ENCODE peak calls at places on chromosomes 13 and 19, in nine cellular contexts. P is heart right ventricle, F is body of pancreas, H is adrenal gland, C is stomach, I is choroid plexus epithelial cell, S is GM23338, V is tibial artery, E is GM23248. T is an unnamed sample.

GRCh38 chr13:75231235-75231634 is 250.7 kb downstream of the TBC1D4 start:
- DNase-seq in P (no peak), F (no peak), H (no peak), C (no peak), I (no peak), S (no peak), V (no peak), E (no peak), T (no peak)

GRCh38 chr19:652467-653389 is 10.3 kb downstream of the RNF126 start:
- DNase-seq in P (no peak), F (no peak), H (no peak), C (no peak), I (no peak), S (no peak), V (no peak), E (no peak), T (no peak)

GRCh38 chr19:29323972-29324680 is 111.2 kb upstream of the UQCRFS1 start:
- DNase-seq in P (no peak), F (no peak), H (peak), C (no peak), I (no peak), S (no peak), V (no peak), E (no peak), T (no peak)

GRCh38 chr13:30830638-30830965 is 75.5 kb upstream of the MEDAG start:
- DNase-seq in P (no peak), F (no peak), H (no peak), C (no peak), I (no peak), S (no peak), V (no peak), E (peak), T (no peak)

GRCh38 chr13:102657630-102658029 is 37.2 kb downstream of the METTL21C start:
- DNase-seq in P (no peak), F (no peak), H (no peak), C (no peak), I (peak), S (no peak), V (no peak), E (peak), T (no peak)

GRCh38 chr13:69857188-69857821 is 250.3 kb upstream of the ATXN8OS start:
- DNase-seq in P (no peak), F (no peak), H (no peak), C (no peak), I (peak), S (peak), V (no peak), E (peak), T (peak)

GRCh38 chr19:12090807-12091206 is 26.3 kb downstream of the ZNF844 start:
- DNase-seq in P (peak), F (peak), H (peak), C (peak), I (peak), S (peak), V (peak), E (peak), T (peak)

GRCh38 chr19:34975056-34975455 is 11.0 kb upstream of the ZNF792 start:
- DNase-seq in P (no peak), F (no peak), H (no peak), C (no peak), I (no peak), S (no peak), V (no peak), E (no peak), T (no peak)

GRCh38 chr19:45499196-45500180 is 1.2 kb downstream of the PPM1N start:
- DNase-seq in P (peak), F (peak), H (no peak), C (no peak), I (peak), S (peak), V (peak), E (peak), T (peak)

GRCh38 chr19:48341006-48341405 is 15.7 kb downstream of the EMP3 start:
- DNase-seq in P (no peak), F (no peak), H (peak), C (no peak), I (peak), S (no peak), V (no peak), E (peak), T (no peak)

GRCh38 chr13:99265823-99266426 is 7.7 kb upstream of the GPR18 start:
- DNase-seq in P (no peak), F (no peak), H (no peak), C (no peak), I (peak), S (peak), V (no peak), E (peak), T (peak)

GRCh38 chr13:99895428-99895998 is 76.1 kb downstream of the ZIC5 start:
- DNase-seq in P (no peak), F (no peak), H (no peak), C (no peak), I (no peak), S (peak), V (no peak), E (peak), T (no peak)

GRCh38 chr13:110405597-110406450 is 98.7 kb downstream of the COL4A2 start:
- DNase-seq in P (no peak), F (no peak), H (peak), C (no peak), I (peak), S (no peak), V (no peak), E (peak), T (peak)

GRCh38 chr19:49629659-49630058 is 10.3 kb downstream of the RRAS start:
- DNase-seq in P (no peak), F (no peak), H (no peak), C (no peak), I (no peak), S (no peak), V (no peak), E (no peak), T (no peak)

GRCh38 chr19:33660426-33661160 is 38.8 kb downstream of the CHST8 start:
- DNase-seq in P (no peak), F (no peak), H (peak), C (no peak), I (no peak), S (peak), V (no peak), E (no peak), T (no peak)

GRCh38 chr19:30757836-30758617 is 385.8 kb downstream of the ZNF536 start:
- DNase-seq in P (no peak), F (no peak), H (no peak), C (no peak), I (no peak), S (no peak), V (no peak), E (no peak), T (no peak)

GRCh38 chr13:28494861-28495585 is at the start of gene FLT1:
- DNase-seq in P (peak), F (no peak), H (peak), C (peak), I (no peak), S (peak), V (no peak), E (peak), T (peak)

GRCh38 chr13:109521719-109522118 is 264.7 kb downstream of the IRS2 start:
- DNase-seq in P (no peak), F (no peak), H (no peak), C (no peak), I (no peak), S (no peak), V (no peak), E (no peak), T (no peak)

GRCh38 chr19:17436874-17437267 is 11.6 kb downstream of the TMEM221 start:
- DNase-seq in P (no peak), F (no peak), H (no peak), C (no peak), I (no peak), S (peak), V (no peak), E (no peak), T (no peak)

GRCh38 chr19:49677232-49677881 is at the start of gene PRMT1:
- DNase-seq in P (peak), F (no peak), H (no peak), C (no peak), I (peak), S (peak), V (no peak), E (peak), T (peak)

GRCh38 chr13:32905063-32905863 is 111.0 kb upstream of the KL start:
- DNase-seq in P (no peak), F (no peak), H (no peak), C (no peak), I (peak), S (peak), V (no peak), E (peak), T (no peak)

GRCh38 chr19:6059396-6059947 is 50.8 kb downstream of the RFX2 start:
- DNase-seq in P (no peak), F (no peak), H (peak), C (no peak), I (no peak), S (no peak), V (no peak), E (no peak), T (no peak)

GRCh38 chr13:66365101-66365500 is 865.0 kb downstream of the PCDH9 start:
- DNase-seq in P (no peak), F (no peak), H (no peak), C (no peak), I (no peak), S (no peak), V (no peak), E (no peak), T (no peak)

GRCh38 chr13:66663206-66663605 is 566.9 kb downstream of the PCDH9 start:
- DNase-seq in P (no peak), F (no peak), H (no peak), C (no peak), I (no peak), S (no peak), V (no peak), E (no peak), T (no peak)

GRCh38 chr19:41299755-41300089 is 10.2 kb upstream of the CCDC97 start:
- DNase-seq in P (peak), F (peak), H (peak), C (peak), I (peak), S (no peak), V (peak), E (peak), T (peak)

GRCh38 chr13:32823597-32823996 is 192.6 kb upstream of the KL start:
- DNase-seq in P (no peak), F (no peak), H (no peak), C (no peak), I (no peak), S (no peak), V (no peak), E (no peak), T (no peak)

GRCh38 chr19:21463449-21464105 is 41.8 kb upstream of the ZNF429 start:
- DNase-seq in P (peak), F (peak), H (peak), C (peak), I (peak), S (peak), V (no peak), E (no peak), T (no peak)

GRCh38 chr13:45932611-45933182 is 81.1 kb upstream of the SIAH3 start:
- DNase-seq in P (no peak), F (peak), H (no peak), C (no peak), I (no peak), S (no peak), V (no peak), E (no peak), T (no peak)

GRCh38 chr19:50357178-50358100 is 8.0 kb downstream of the NAPSA start:
- DNase-seq in P (peak), F (peak), H (peak), C (peak), I (peak), S (peak), V (peak), E (peak), T (peak)

GRCh38 chr13:109666656-109667448 is 119.5 kb downstream of the IRS2 start:
- DNase-seq in P (no peak), F (no peak), H (no peak), C (peak), I (peak), S (no peak), V (no peak), E (peak), T (peak)

GRCh38 chr13:53112522-53112921 is 83.9 kb downstream of the OLFM4 start:
- DNase-seq in P (no peak), F (no peak), H (no peak), C (no peak), I (no peak), S (no peak), V (no peak), E (no peak), T (no peak)

GRCh38 chr13:19781526-19781925 is 1.2 kb downstream of the PSPC1 start:
- DNase-seq in P (no peak), F (no peak), H (no peak), C (no peak), I (peak), S (no peak), V (no peak), E (peak), T (no peak)

GRCh38 chr13:71218960-71219359 is 648.0 kb downstream of the DACH1 start:
- DNase-seq in P (no peak), F (no peak), H (no peak), C (no peak), I (peak), S (peak), V (no peak), E (no peak), T (no peak)

GRCh38 chr13:92739306-92739818 is 487.2 kb upstream of the GPC6 start:
- DNase-seq in P (no peak), F (no peak), H (no peak), C (no peak), I (peak), S (no peak), V (no peak), E (no peak), T (no peak)

GRCh38 chr13:87129602-87130300 is 541.4 kb upstream of the SLITRK5 start:
- DNase-seq in P (no peak), F (no peak), H (no peak), C (no peak), I (peak), S (no peak), V (no peak), E (peak), T (no peak)

GRCh38 chr19:3132971-3133792 is 2.7 kb upstream of the GNA15 start:
- DNase-seq in P (peak), F (peak), H (peak), C (no peak), I (peak), S (no peak), V (peak), E (peak), T (no peak)

GRCh38 chr13:100451923-100452322 is 136.7 kb downstream of the GGACT start:
- DNase-seq in P (no peak), F (no peak), H (no peak), C (no peak), I (no peak), S (no peak), V (no peak), E (no peak), T (no peak)

GRCh38 chr19:41695745-41696144 is 7.7 kb upstream of the CEACAM7 start:
- DNase-seq in P (no peak), F (no peak), H (no peak), C (no peak), I (no peak), S (no peak), V (no peak), E (no peak), T (no peak)

GRCh38 chr19:55368701-55369563 is 1.3 kb downstream of the IL11 start:
- DNase-seq in P (no peak), F (no peak), H (no peak), C (no peak), I (no peak), S (peak), V (no peak), E (peak), T (peak)
- H3K4me3 ChIP-seq in P (no peak), F (no peak), H (no peak), C (peak), I (peak), S (peak), V (no peak), E (peak), T (no peak)

DNA sequence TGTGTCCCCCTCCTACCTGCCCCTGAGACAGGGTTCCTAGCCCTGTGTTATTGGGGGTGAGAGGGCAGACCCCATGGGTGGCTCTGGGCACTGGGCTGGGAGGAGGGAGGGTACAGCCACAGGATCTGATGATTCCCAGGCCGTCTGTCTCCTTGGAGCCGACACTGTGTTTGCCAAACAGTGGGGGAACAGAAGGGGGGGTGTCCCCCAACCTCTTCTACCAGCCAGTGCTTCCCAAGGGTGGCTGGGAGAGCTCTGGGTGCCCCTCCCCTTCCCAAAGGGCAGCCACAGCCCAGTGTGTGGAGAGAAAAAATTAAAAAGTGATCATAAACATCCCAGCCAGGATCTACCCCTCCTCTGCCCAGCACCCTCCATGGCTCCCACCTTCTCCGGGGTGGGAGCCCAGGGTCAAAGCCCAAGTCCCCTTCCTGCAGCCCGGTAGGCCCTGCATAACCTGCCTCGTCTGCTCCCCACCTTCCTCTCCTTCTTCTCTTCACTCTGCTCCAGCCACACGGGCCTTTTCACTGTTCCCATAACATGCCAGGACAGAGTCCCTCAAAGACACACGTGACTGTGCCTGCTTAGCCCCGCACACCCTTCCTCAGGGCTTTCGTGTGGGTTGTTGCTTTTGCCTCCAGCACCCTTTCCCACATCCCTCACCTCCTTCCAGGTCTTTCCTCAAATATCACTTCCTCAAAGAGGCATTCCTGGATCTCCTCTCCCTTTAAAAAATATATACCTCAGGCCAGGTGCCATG is 1.4 kb upstream of the PLIN4 start:
- DNase-seq in P (peak), F (no peak), H (no peak), C (no peak), I (no peak), S (no peak), V (no peak), E (peak), T (no peak)
- H3K4me3 ChIP-seq in P (no peak), F (no peak), H (no peak), C (no peak), I (no peak), S (no peak), V (no peak), E (no peak), T (no peak)

DNA sequence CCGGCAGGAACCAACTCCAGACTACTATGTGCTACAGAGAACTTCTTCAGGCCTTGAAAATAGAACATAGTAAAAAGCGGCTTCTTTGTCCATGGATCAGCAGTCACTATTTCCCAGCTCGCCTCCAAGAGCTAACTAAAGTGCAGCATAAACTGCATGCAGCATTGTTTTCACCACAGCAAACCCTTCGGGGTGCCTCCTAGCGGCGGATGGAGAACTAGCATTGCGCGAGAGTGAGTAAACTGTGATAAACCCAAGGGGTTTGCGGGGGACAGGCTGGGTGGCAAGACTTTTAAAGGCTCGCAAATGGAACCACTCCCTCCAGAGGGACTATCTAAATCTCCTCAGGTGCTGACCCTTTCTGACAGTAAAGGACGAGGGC is 21.6 kb upstream of the SGCG start:
- DNase-seq in P (peak), F (no peak), H (no peak), C (no peak), I (peak), S (peak), V (peak), E (peak), T (peak)
- H3K4me3 ChIP-seq in P (peak), F (no peak), H (no peak), C (peak), I (no peak), S (peak), V (peak), E (peak), T (peak)

DNA sequence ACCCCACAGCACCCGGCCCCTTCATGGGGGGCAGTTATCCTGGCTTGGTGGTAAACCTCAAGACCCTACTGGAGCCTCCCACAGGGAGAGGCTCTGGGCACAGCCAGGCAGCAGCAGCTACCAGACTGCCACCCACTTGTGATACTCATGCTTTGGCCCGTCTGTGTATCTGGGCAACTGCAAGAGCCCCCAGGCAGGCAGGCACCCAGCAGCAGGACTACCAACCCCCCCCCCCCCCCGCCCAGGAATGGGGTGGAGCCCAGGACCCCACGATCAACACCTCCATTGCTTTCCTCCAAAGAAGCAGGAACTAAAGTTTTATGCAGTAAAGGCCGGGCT is 896 bp upstream of the LYL1 start:
- DNase-seq in P (no peak), F (no peak), H (no peak), C (no peak), I (no peak), S (no peak), V (no peak), E (no peak), T (no peak)
- H3K4me3 ChIP-seq in P (no peak), F (no peak), H (no peak), C (no peak), I (no peak), S (peak), V (no peak), E (no peak), T (no peak)

GRCh38 chr13:40592035-40592434 is 74.4 kb downstream of the FOXO1 start:
- DNase-seq in P (no peak), F (no peak), H (no peak), C (no peak), I (no peak), S (no peak), V (no peak), E (no peak), T (no peak)

GRCh38 chr13:40589285-40590109 is 76.9 kb downstream of the FOXO1 start:
- DNase-seq in P (no peak), F (peak), H (peak), C (no peak), I (peak), S (no peak), V (peak), E (peak), T (no peak)

GRCh38 chr13:40590112-40590862 is 76.2 kb downstream of the FOXO1 start:
- DNase-seq in P (no peak), F (no peak), H (no peak), C (no peak), I (no peak), S (no peak), V (no peak), E (no peak), T (no peak)

GRCh38 chr13:40588101-40588500 is 78.3 kb downstream of the FOXO1 start:
- DNase-seq in P (no peak), F (no peak), H (no peak), C (no peak), I (no peak), S (no peak), V (no peak), E (no peak), T (no peak)

GRCh38 chr13:40591091-40591490 is 75.3 kb downstream of the FOXO1 start:
- DNase-seq in P (no peak), F (no peak), H (no peak), C (no peak), I (no peak), S (no peak), V (no peak), E (no peak), T (no peak)
- H3K4me3 ChIP-seq in P (no peak), F (no peak), H (no peak), C (no peak), I (no peak), S (no peak), V (no peak), E (no peak), T (no peak)

GRCh38 chr13:113820813-113821651 is 42.8 kb downstream of the GAS6 start:
- DNase-seq in P (peak), F (peak), H (peak), C (no peak), I (peak), S (no peak), V (peak), E (peak), T (peak)
- H3K4me3 ChIP-seq in P (peak), F (no peak), H (no peak), C (peak), I (peak), S (no peak), V (peak), E (peak), T (peak)

GRCh38 chr19:2097330-2098327 is 914 bp downstream of the IZUMO4 start:
- DNase-seq in P (no peak), F (peak), H (no peak), C (no peak), I (no peak), S (peak), V (peak), E (peak), T (no peak)
- H3K4me3 ChIP-seq in P (peak), F (no peak), H (no peak), C (peak), I (peak), S (peak), V (peak), E (peak), T (peak)